ENCODE peak calls at places on chromosomes 3 and 15, in seven cellular contexts. C is thyroid gland, F is right lobe of liver, X is neuronal stem cell, S is breast epithelium, A is body of pancreas, P is aorta. Q is an unnamed sample.

GRCh38 chr3:27326949-27327582 is 42.1 kb downstream of the NEK10 start:
- DNase-seq in X (no peak), S (no peak), C (no peak), P (no peak), A (no peak), F (no peak), Q (no peak)

GRCh38 chr3:25453521-25454410 is 25.7 kb downstream of the RARB start:
- DNase-seq in A (no peak), C (no peak), F (no peak), S (no peak), X (no peak), P (no peak), Q (no peak)

GRCh38 chr3:64174328-64174727 is 50.9 kb downstream of the PRICKLE2 start:
- DNase-seq in C (no peak), P (no peak), A (no peak), F (no peak), S (peak; percentile 62), X (no peak), Q (no peak)

GRCh38 chr3:168998792-168999191 is 664.7 kb downstream of the MECOM start:
- DNase-seq in P (no peak), X (no peak), S (no peak), F (no peak), C (no peak), A (no peak), Q (no peak)

GRCh38 chr3:61805510-61806080 is 244.2 kb downstream of the PTPRG start:
- DNase-seq in S (no peak), C (no peak), P (no peak), F (no peak), A (no peak), X (no peak), Q (no peak)

GRCh38 chr3:8887435-8888295 is 75.6 kb downstream of the RAD18 start:
- DNase-seq in A (no peak), P (no peak), X (no peak), C (no peak), F (no peak), S (no peak), Q (no peak)

GRCh38 chr3:179589143-179589542 is 15.3 kb downstream of the MRPL47 start:
- DNase-seq in A (no peak), F (no peak), P (no peak), S (no peak), C (no peak), X (no peak), Q (no peak)

GRCh38 chr3:158160958-158161357 is 51.1 kb downstream of the RSRC1 start:
- DNase-seq in X (no peak), S (no peak), P (no peak), C (no peak), F (no peak), A (no peak), Q (no peak)

GRCh38 chr3:32238027-32238815 is at the start of gene CMTM8:
- DNase-seq in X (peak; percentile 60), C (peak; percentile 67), S (no peak), F (peak; percentile 87), A (peak; percentile 83), P (peak; percentile 64), Q (peak; percentile 79)

GRCh38 chr3:41102053-41102556 is 97.2 kb upstream of the CTNNB1 start:
- DNase-seq in F (no peak), S (no peak), C (no peak), P (no peak), A (no peak), X (no peak), Q (peak; percentile 98)

GRCh38 chr15:57914350-57915055 is 151.0 kb downstream of the ALDH1A2 start:
- DNase-seq in A (no peak), F (no peak), P (no peak), S (no peak), C (no peak), X (no peak), Q (no peak)

DNA sequence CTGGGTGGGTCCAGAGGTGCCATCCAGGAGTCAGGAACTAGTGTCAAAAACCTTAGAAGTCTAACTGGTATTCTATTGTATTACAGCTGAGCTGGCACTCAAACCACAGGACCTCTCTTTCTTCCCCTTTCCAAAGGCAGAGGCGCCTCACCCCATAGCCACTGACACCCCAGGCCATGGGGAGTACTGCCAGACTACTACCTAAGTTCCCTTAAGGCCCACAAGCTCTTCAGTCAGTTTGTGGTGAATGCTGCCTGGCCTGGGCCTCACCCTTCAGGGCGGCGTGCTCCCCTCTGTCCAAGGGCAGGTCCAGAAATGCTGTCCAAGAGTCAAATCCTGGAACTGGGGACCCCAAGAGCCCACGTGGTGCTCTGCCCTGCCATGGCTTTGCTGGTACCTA is 43.0 kb upstream of the FGF7 start:
- DNase-seq in X (no peak), A (no peak), S (no peak), P (no peak), C (no peak), F (no peak), Q (no peak)
- H3K4me3 ChIP-seq in X (no peak overlapping the region), A (no peak overlapping the region), S (no peak overlapping the region), P (no peak overlapping the region), C (no peak overlapping the region), F (no peak overlapping the region), Q (no peak overlapping the region)

GRCh38 chr15:48176957-48177356 is 1.1 kb downstream of the MYEF2 start:
- DNase-seq in C (no peak), A (no peak), F (no peak), S (no peak), X (no peak), P (no peak), Q (no peak)

GRCh38 chr15:48176097-48176496 is 2.0 kb downstream of the MYEF2 start:
- DNase-seq in S (no peak), C (no peak), A (no peak), F (no peak), X (no peak), P (no peak), Q (no peak)

GRCh38 chr15:48178612-48178931 is 477 bp upstream of the MYEF2 start:
- DNase-seq in F (no peak), S (no peak), A (no peak), P (no peak), C (no peak), X (no peak), Q (no peak)

GRCh38 chr15:48177875-48178611 is at the start of gene MYEF2:
- DNase-seq in X (peak; percentile 80), C (peak; percentile 66), F (no peak), S (peak; percentile 32), P (peak; percentile 84), A (peak; percentile 83), Q (peak; percentile 35)

DNA sequence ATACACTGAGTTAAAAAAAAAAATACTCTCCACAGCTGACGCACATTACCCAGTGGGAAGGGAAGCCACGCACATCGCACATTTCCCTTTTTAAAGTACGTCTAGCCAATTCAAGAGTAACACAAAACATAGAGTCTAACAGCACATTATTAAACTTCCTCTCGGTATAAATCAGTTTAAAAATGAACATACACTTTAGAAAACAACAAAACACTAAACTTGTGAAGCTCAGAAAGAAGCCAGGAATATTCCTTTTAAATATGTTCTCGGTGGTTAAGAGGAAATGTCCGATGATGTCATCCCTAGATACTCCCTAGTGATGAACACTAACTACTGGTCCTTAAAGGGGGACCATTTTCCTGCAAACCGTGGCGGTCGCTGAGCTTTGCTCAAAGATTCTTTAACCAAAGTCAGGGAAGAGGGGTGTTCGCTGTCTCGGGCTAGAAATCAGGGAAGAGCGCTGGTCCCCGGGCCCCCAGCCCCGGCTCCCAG is 666 bp downstream of the MYEF2 start:
- DNase-seq in A (peak; percentile 7), P (no peak), C (no peak), S (no peak), X (no peak), F (no peak), Q (peak; percentile 33)
- H3K27ac ChIP-seq in A (peak overlapping the region; percentile 59), P (peak overlapping the region; percentile 88), C (no peak overlapping the region), S (peak overlapping the region; percentile 88), X (peak overlapping the region; percentile 94), F (no peak overlapping the region), Q (no peak overlapping the region)

GRCh38 chr3:21393684-21394307 is 357.2 kb downstream of the ZNF385D start:
- DNase-seq in S (no peak), P (no peak), C (no peak), X (no peak), F (no peak), A (no peak), Q (no peak)

GRCh38 chr3:21392521-21392920 is 358.5 kb downstream of the ZNF385D start:
- DNase-seq in F (no peak), S (no peak), A (no peak), X (no peak), C (no peak), P (no peak), Q (no peak)

GRCh38 chr3:21390856-21391255 is 360.2 kb downstream of the ZNF385D start:
- DNase-seq in C (no peak), P (no peak), S (no peak), A (no peak), X (no peak), F (no peak), Q (no peak)

DNA sequence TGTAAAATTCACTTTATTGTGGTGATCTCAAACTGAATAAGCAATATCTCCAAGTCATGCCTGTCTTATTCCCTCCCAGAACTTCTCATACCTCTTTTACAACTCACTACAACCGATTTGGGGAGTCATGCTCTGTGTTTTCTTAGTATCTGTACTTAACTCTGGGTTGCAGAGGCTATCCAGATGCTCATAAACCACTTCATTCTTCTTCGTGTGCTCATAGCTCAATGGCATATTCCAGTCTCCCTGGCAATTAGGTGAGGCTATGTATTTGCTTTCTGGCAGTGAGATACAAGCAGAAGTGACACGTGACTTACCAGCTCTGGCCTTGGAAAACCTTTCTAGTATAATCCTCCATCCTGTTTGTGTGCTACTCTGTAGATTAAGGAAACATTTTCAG is 360.9 kb downstream of the ZNF385D start:
- DNase-seq in C (no peak), A (no peak), F (no peak), X (no peak), P (no peak), S (no peak), Q (no peak)
- H3K9me3 ChIP-seq in C (no peaks in the 10 kb centered on the region), A (no peaks in the 10 kb centered on the region), F (no peaks in the 10 kb centered on the region), X (no peaks in the 10 kb centered on the region), P (no peaks in the 10 kb centered on the region), S (no peaks in the 10 kb centered on the region), Q (no peaks in the 10 kb centered on the region)

DNA sequence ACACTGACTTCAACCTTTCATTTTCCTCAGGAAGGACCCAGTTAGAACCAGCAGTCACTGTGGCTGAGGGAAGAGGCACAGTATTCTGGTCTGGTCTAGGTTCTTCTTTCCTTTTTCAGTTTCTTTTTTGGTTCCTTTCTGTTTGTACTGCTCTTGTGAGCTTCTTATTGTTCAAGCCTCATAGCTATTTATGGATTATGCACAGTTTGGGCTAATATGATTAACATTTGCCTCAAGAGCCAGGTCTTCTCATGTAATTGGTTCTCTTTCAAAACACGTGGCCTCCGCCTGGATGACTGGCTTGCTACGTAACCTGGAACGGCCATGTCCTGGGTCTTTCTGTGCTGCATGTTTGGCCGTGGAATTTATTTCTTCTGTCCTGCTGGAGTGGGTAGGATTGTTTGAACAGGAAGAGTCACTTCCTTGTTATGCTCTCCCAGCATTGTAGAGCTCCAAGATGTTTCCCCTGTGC is 43.3 kb downstream of the RBMS3 start:
- DNase-seq in F (peak; percentile 47), P (peak; percentile 80), S (no peak), C (peak; percentile 60), X (no peak), A (peak; percentile 10), Q (peak; percentile 1)
- H3K4me3 ChIP-seq in F (no peak overlapping the region), P (peak overlapping the region; percentile 15), S (peak overlapping the region; percentile 7), C (peak overlapping the region; percentile 6), X (no peak overlapping the region), A (no peak overlapping the region), Q (no peak overlapping the region)